ENCODE peak calls at places on chromosomes 6 and 20, in seven cellular contexts. X is Calu3, O is omental fat pad, A is GM04504, G is ACHN, R is GM13977, U is NCI-H748 treated with DMSO at 0.1 percent for 48 hours. K is an unnamed sample.

GRCh38 chr6:3813150-3813780 is 35.9 kb upstream of the FAM50B start:
- DNase-seq in G (peak), X (peak), O (no peak), R (peak), A (no peak), U (no peak), K (peak)

GRCh38 chr20:49480236-49480635 is 2.2 kb downstream of the KCNB1 start:
- DNase-seq in G (no peak), O (no peak), R (no peak), X (no peak), A (no peak), U (no peak), K (no peak)

GRCh38 chr6:43737272-43738081 is 32.5 kb upstream of the VEGFA start:
- DNase-seq in R (no peak), G (no peak), O (no peak), X (no peak), U (no peak), A (no peak), K (no peak)

GRCh38 chr20:5621305-5621704 is 128.9 kb upstream of the SHLD1 start:
- DNase-seq in A (no peak), G (no peak), O (no peak), X (no peak), U (peak), R (no peak), K (no peak)

GRCh38 chr6:54085526-54085925 is 25.7 kb upstream of the MLIP start:
- DNase-seq in U (no peak), O (no peak), G (no peak), X (no peak), R (no peak), A (peak), K (no peak)

GRCh38 chr6:106763361-106763760 is 134.0 kb downstream of the QRSL1 start:
- DNase-seq in U (no peak), R (no peak), O (no peak), A (no peak), G (no peak), X (no peak), K (no peak)

GRCh38 chr20:2468581-2469407 is 1.8 kb downstream of the SNRPB start:
- DNase-seq in G (no peak), O (no peak), X (no peak), A (no peak), U (no peak), R (no peak), K (no peak)

GRCh38 chr6:14799928-14800327 is 445.9 kb upstream of the JARID2 start:
- DNase-seq in U (peak), O (no peak), G (peak), X (peak), A (peak), R (peak), K (peak)

GRCh38 chr6:134802426-134803058 is 147.4 kb downstream of the ALDH8A1 start:
- DNase-seq in U (no peak), R (no peak), O (no peak), G (peak), A (no peak), X (no peak), K (no peak)

GRCh38 chr6:90538651-90539050 is 48.2 kb downstream of the MAP3K7 start:
- DNase-seq in R (no peak), U (no peak), A (no peak), X (no peak), O (no peak), G (no peak), K (no peak)

GRCh38 chr6:133502451-133503259 is 261.5 kb downstream of the EYA4 start:
- DNase-seq in R (no peak), G (peak), A (peak), U (no peak), X (no peak), O (no peak), K (no peak)

GRCh38 chr6:9494864-9495263 is 920.0 kb downstream of the TFAP2A start:
- DNase-seq in O (no peak), G (no peak), R (no peak), A (no peak), X (no peak), U (no peak), K (no peak)

GRCh38 chr20:38190936-38191371 is 25.9 kb upstream of the TGM2 start:
- DNase-seq in A (no peak), G (no peak), U (no peak), R (no peak), X (no peak), O (no peak), K (no peak)

GRCh38 chr6:43221046-43221773 is 8.1 kb downstream of the DNPH1 start:
- DNase-seq in R (no peak), X (no peak), A (no peak), U (no peak), G (no peak), O (no peak), K (no peak)

GRCh38 chr20:15875446-15875845 is 697.8 kb downstream of the KIF16B start:
- DNase-seq in R (no peak), O (no peak), A (no peak), G (no peak), U (no peak), X (no peak), K (no peak)

GRCh38 chr20:59571591-59572314 is 32.6 kb upstream of the PHACTR3 start:
- DNase-seq in X (peak), U (peak), R (peak), O (peak), G (peak), A (peak), K (peak)

GRCh38 chr6:79170915-79171314 is 63.6 kb downstream of the HMGN3 start:
- DNase-seq in R (no peak), U (peak), A (no peak), O (no peak), X (no peak), G (peak), K (no peak)